ENCODE peak calls at places on chromosomes 6 and 20, in ten cellular contexts. M is NCI-H1417; D is cardiac septum; T is T-helper 2 cell; Y is heart left ventricle; F is activated CD4-positive, alpha-beta T cell treated with anti-CD3 and anti-CD28 coated beads, Interleukin-2, amount 50 U/mL, for 24 hours; S is OCI-M1; C is head of caudate nucleus; B is T-helper 22 cell; P is EL. L is an unnamed sample.

GRCh38 chr20:61037498-61037897 is 214.6 kb upstream of the CDH4 start:
- DNase-seq in M (no peak), D (no peak), T (no peak), Y (no peak), F (no peak), S (no peak), C (no peak), B (no peak), P (no peak), L (no peak)

GRCh38 chr6:16158943-16159557 is 30.2 kb downstream of the MYLIP start:
- DNase-seq in M (no peak), D (no peak), T (no peak), Y (no peak), F (no peak), S (no peak), C (peak; percentile 56), B (no peak), P (no peak), L (no peak)

GRCh38 chr6:137680678-137681346 is 186.2 kb upstream of the TNFAIP3 start:
- DNase-seq in M (no peak), D (no peak), T (no peak), Y (no peak), F (no peak), S (peak; percentile 33), C (no peak), B (no peak), P (no peak), L (no peak)

GRCh38 chr6:111087871-111088667 is 766 bp downstream of the SLC16A10 start:
- DNase-seq in M (peak; percentile 62), D (no peak), T (peak; percentile 43), Y (no peak), F (peak; percentile 25), S (no peak), C (peak; percentile 33), B (peak; percentile 64), P (peak; percentile 11), L (no peak)

GRCh38 chr6:108760158-108761050 is 87.8 kb upstream of the ARMC2 start:
- DNase-seq in M (peak; percentile 84), D (no peak), T (no peak), Y (no peak), F (no peak), S (peak; percentile 57), C (no peak), B (no peak), P (peak; percentile 21), L (no peak)

GRCh38 chr20:50980071-50980681 is 21.6 kb downstream of the MOCS3 start:
- DNase-seq in M (peak; percentile 18), D (no peak), T (no peak), Y (no peak), F (no peak), S (peak; percentile 37), C (no peak), B (no peak), P (peak; percentile 99), L (no peak)

GRCh38 chr20:46293084-46293483 is 15.2 kb downstream of the CDH22 start:
- DNase-seq in M (no peak), D (no peak), T (no peak), Y (no peak), F (no peak), S (peak; percentile 68), C (no peak), B (no peak), P (peak; percentile 33), L (no peak)

GRCh38 chr6:37820713-37821069 is 1.2 kb downstream of the ZFAND3 start:
- DNase-seq in M (peak; percentile 42), D (no peak), T (no peak), Y (no peak), F (no peak), S (peak; percentile 65), C (no peak), B (no peak), P (no peak), L (no peak)

GRCh38 chr6:131924881-131925474 is 26.2 kb downstream of the CCN2 start:
- DNase-seq in M (peak; percentile 79), D (no peak), T (no peak), Y (no peak), F (no peak), S (peak; percentile 76), C (no peak), B (no peak), P (peak; percentile 64), L (no peak)

GRCh38 chr6:116412270-116412669 is 41.5 kb downstream of the DSE start:
- DNase-seq in M (no peak), D (no peak), T (no peak), Y (no peak), F (no peak), S (no peak), C (no peak), B (no peak), P (peak; percentile 35), L (peak; percentile 51)

GRCh38 chr20:38935285-38935684 is 9.1 kb downstream of the FAM83D start:
- DNase-seq in M (no peak), D (peak; percentile 1), T (no peak), Y (no peak), F (no peak), S (peak; percentile 58), C (no peak), B (no peak), P (peak; percentile 38), L (no peak)

GRCh38 chr20:59087829-59088433 is 45.3 kb upstream of the PRELID3B start:
- DNase-seq in M (peak; percentile 88), D (peak; percentile 90), T (peak; percentile 63), Y (peak; percentile 82), F (peak; percentile 74), S (peak; percentile 82), C (peak; percentile 83), B (peak; percentile 56), P (peak; percentile 69), L (peak; percentile 84)

GRCh38 chr6:83193747-83194582 is 808 bp downstream of the RWDD2A start:
- DNase-seq in M (peak; percentile 76), D (no peak), T (peak; percentile 4), Y (peak; percentile 45), F (no peak), S (peak; percentile 35), C (peak; percentile 50), B (peak; percentile 4), P (peak; percentile 55), L (peak; percentile 64)

GRCh38 chr6:125558907-125559306 is 190.5 kb upstream of the HEY2 start:
- DNase-seq in M (no peak), D (no peak), T (no peak), Y (no peak), F (no peak), S (no peak), C (no peak), B (no peak), P (no peak), L (no peak)

GRCh38 chr6:42336431-42336830 is 115.3 kb downstream of the TRERF1 start:
- DNase-seq in M (no peak), D (no peak), T (no peak), Y (no peak), F (no peak), S (no peak), C (no peak), B (no peak), P (no peak), L (no peak)

GRCh38 chr6:90169328-90169886 is 127.2 kb downstream of the BACH2 start:
- DNase-seq in M (no peak), D (no peak), T (no peak), Y (peak; percentile 37), F (no peak), S (no peak), C (no peak), B (no peak), P (no peak), L (no peak)

GRCh38 chr6:107668826-107669474 is 155.2 kb downstream of the SCML4 start:
- DNase-seq in M (no peak), D (no peak), T (no peak), Y (no peak), F (no peak), S (no peak), C (no peak), B (no peak), P (no peak), L (no peak)

GRCh38 chr6:85354761-85355618 is 94.9 kb upstream of the NT5E start:
- DNase-seq in M (peak; percentile 76), D (no peak), T (peak; percentile 17), Y (peak; percentile 69), F (peak; percentile 3), S (peak; percentile 90), C (peak; percentile 63), B (no peak), P (peak; percentile 78), L (peak; percentile 72)

GRCh38 chr6:138088307-138088744 is 18.9 kb downstream of the PERP start:
- DNase-seq in M (peak; percentile 95), D (no peak), T (no peak), Y (no peak), F (no peak), S (peak; percentile 24), C (no peak), B (no peak), P (peak; percentile 86), L (no peak)

GRCh38 chr6:155493694-155494143 is 38.1 kb upstream of the NOX3 start:
- DNase-seq in M (no peak), D (no peak), T (no peak), Y (no peak), F (no peak), S (no peak), C (no peak), B (no peak), P (peak; percentile 99), L (peak; percentile 40)

GRCh38 chr20:35252037-35252461 is 25.6 kb downstream of the MMP24 start:
- DNase-seq in M (no peak), D (no peak), T (peak; percentile 87), Y (no peak), F (no peak), S (peak; percentile 9), C (no peak), B (no peak), P (no peak), L (no peak)

GRCh38 chr6:122803056-122803695 is 14.1 kb downstream of the SMPDL3A start:
- DNase-seq in M (no peak), D (no peak), T (no peak), Y (no peak), F (no peak), S (no peak), C (no peak), B (no peak), P (no peak), L (no peak)

GRCh38 chr6:138538390-138539031 is 39.2 kb upstream of the NHSL1 start:
- DNase-seq in M (no peak), D (no peak), T (no peak), Y (peak; percentile 57), F (no peak), S (no peak), C (no peak), B (no peak), P (no peak), L (peak; percentile 51)

GRCh38 chr20:6081236-6081635 is 27.4 kb upstream of the LRRN4 start:
- DNase-seq in M (no peak), D (no peak), T (no peak), Y (no peak), F (no peak), S (no peak), C (no peak), B (no peak), P (peak; percentile 50), L (no peak)

GRCh38 chr6:13979284-13980171 is 54.8 kb downstream of the RNF182 start:
- DNase-seq in M (no peak), D (no peak), T (no peak), Y (no peak), F (no peak), S (peak; percentile 89), C (no peak), B (no peak), P (no peak), L (no peak)

GRCh38 chr6:27867051-27867940 is 44.9 kb downstream of the OR2B2 start:
- DNase-seq in M (peak; percentile 91), D (peak; percentile 82), T (peak; percentile 52), Y (peak; percentile 75), F (peak; percentile 33), S (peak; percentile 99), C (no peak), B (peak; percentile 41), P (peak; percentile 92), L (peak; percentile 76)

GRCh38 chr20:37259031-37259430 is 2.6 kb downstream of the GHRH start:
- DNase-seq in M (no peak), D (no peak), T (no peak), Y (no peak), F (no peak), S (no peak), C (no peak), B (no peak), P (no peak), L (no peak)

GRCh38 chr6:7998103-7998725 is 66.0 kb downstream of the BLOC1S5 start:
- DNase-seq in M (no peak), D (no peak), T (no peak), Y (no peak), F (no peak), S (no peak), C (no peak), B (no peak), P (peak; percentile 51), L (no peak)